ENCODE peak calls at places on chromosomes 6 and 20, in four cellular contexts. T, D, N and F are unnamed samples.

GRCh38 chr6:9612489-9612888 is 802.4 kb downstream of the TFAP2A start:
- DNase-seq in T (no peak), D (no peak), N (peak), F (no peak)

GRCh38 chr20:46828471-46828870 is 66.2 kb upstream of the EYA2 start:
- DNase-seq in T (no peak), D (no peak), N (peak), F (no peak)

GRCh38 chr20:35842361-35842760 is 70.5 kb downstream of the PHF20 start:
- DNase-seq in T (no peak), D (no peak), N (no peak), F (no peak)

GRCh38 chr20:723756-724155 is 44.5 kb downstream of the SLC52A3 start:
- DNase-seq in T (no peak), D (no peak), N (no peak), F (no peak)

GRCh38 chr6:45737331-45738056 is 278.2 kb downstream of the CLIC5 start:
- DNase-seq in T (no peak), D (no peak), N (no peak), F (no peak)

GRCh38 chr20:63534831-63535651 is 2.1 kb downstream of the PTK6 start:
- DNase-seq in T (no peak), D (peak), N (no peak), F (peak)

GRCh38 chr6:84967389-84967788 is 203.0 kb upstream of the TBX18 start:
- DNase-seq in T (peak), D (no peak), N (peak), F (no peak)

GRCh38 chr6:30192076-30192475 is 21.1 kb downstream of the TRIM26 start:
- DNase-seq in T (no peak), D (no peak), N (no peak), F (no peak)

GRCh38 chr20:23939063-23939462 is 49.5 kb downstream of the GGTLC1 start:
- DNase-seq in T (no peak), D (no peak), N (no peak), F (no peak)

GRCh38 chr6:4358414-4359107 is 223.2 kb upstream of the ECI2 start:
- DNase-seq in T (peak), D (peak), N (peak), F (peak)

GRCh38 chr6:137236581-137237355 is 17.6 kb upstream of the IFNGR1 start:
- DNase-seq in T (no peak), D (no peak), N (peak), F (no peak)

GRCh38 chr6:105795913-105796517 is 290.1 kb upstream of the PRDM1 start:
- DNase-seq in T (no peak), D (peak), N (peak), F (no peak)

GRCh38 chr20:45933231-45934045 is 1.0 kb upstream of the PCIF1 start:
- DNase-seq in T (peak), D (peak), N (peak), F (peak)

GRCh38 chr20:41249371-41249770 is 68.2 kb downstream of the ZHX3 start:
- DNase-seq in T (no peak), D (no peak), N (peak), F (peak)

GRCh38 chr6:119467478-119468081 is 118.0 kb upstream of the MAN1A1 start:
- DNase-seq in T (no peak), D (no peak), N (peak), F (no peak)

GRCh38 chr20:25316506-25317190 is 68.8 kb downstream of the PYGB start:
- DNase-seq in T (no peak), D (peak), N (no peak), F (peak)

GRCh38 chr20:36153754-36154695 is 515 bp upstream of the EPB41L1 start:
- DNase-seq in T (peak), D (peak), N (peak), F (peak)

GRCh38 chr20:5402903-5403531 is 86.3 kb upstream of the PROKR2 start:
- DNase-seq in T (peak), D (no peak), N (peak), F (peak)